ENCODE peak calls at places on chromosomes 6 and 20, in seven cellular contexts. N is H54, I is breast epithelium, A is ovary, G is right lobe of liver, D is A549, W is Peyer's patch. C is an unnamed sample.

GRCh38 chr20:50572922-50573777 is 63.0 kb downstream of the PTPN1 start:
- DNase-seq in D (no peak), G (peak), A (peak), I (no peak), W (peak), N (no peak), C (no peak)

GRCh38 chr20:45782890-45783289 is 8.8 kb downstream of the WFDC3 start:
- DNase-seq in I (no peak), G (no peak), N (no peak), W (no peak), A (no peak), D (no peak), C (no peak)

GRCh38 chr6:118485601-118486550 is 62.2 kb upstream of the PLN start:
- DNase-seq in I (no peak), W (no peak), D (no peak), N (no peak), A (no peak), G (no peak), C (no peak)

GRCh38 chr20:49787371-49788357 is 25.0 kb upstream of the SLC9A8 start:
- DNase-seq in A (no peak), G (no peak), N (no peak), W (no peak), I (no peak), D (no peak), C (no peak)

GRCh38 chr20:10578607-10579006 is 95.2 kb downstream of the JAG1 start:
- DNase-seq in G (no peak), I (no peak), A (no peak), N (no peak), W (no peak), D (no peak), C (no peak)

GRCh38 chr20:34974246-34974645 is 18.6 kb downstream of the MYH7B start:
- DNase-seq in W (no peak), N (no peak), I (no peak), G (no peak), D (no peak), A (no peak), C (no peak)

GRCh38 chr6:157249756-157250155 is 73.6 kb downstream of the TMEM242 start:
- DNase-seq in A (no peak), N (no peak), G (no peak), I (no peak), W (no peak), D (no peak), C (no peak)

GRCh38 chr6:20180935-20181334 is 31.3 kb downstream of the MBOAT1 start:
- DNase-seq in D (no peak), I (no peak), W (no peak), A (no peak), G (no peak), N (no peak), C (no peak)

GRCh38 chr20:12156252-12156651 is 238.6 kb downstream of the BTBD3 start:
- DNase-seq in D (no peak), I (no peak), A (no peak), W (no peak), G (no peak), N (no peak), C (no peak)

GRCh38 chr6:144265390-144265789 is 19.7 kb upstream of the UTRN start:
- DNase-seq in A (no peak), G (no peak), I (no peak), W (no peak), D (peak), N (peak), C (no peak)
- TF ChIP-seq POLR2A in A (no peak), G (no peak), I (no peak), W (no peak), D (no peak), N (no peak), C (no peak)

GRCh38 chr20:24761220-24762065 is 187.6 kb upstream of the CST7 start:
- DNase-seq in D (no peak), A (no peak), I (no peak), W (no peak), G (no peak), N (no peak), C (peak)
- TF ChIP-seq POLR2A in D (no peak), A (no peak), I (no peak), W (no peak), G (no peak), N (no peak), C (no peak)

GRCh38 chr6:152603911-152604310 is 33.3 kb downstream of the SYNE1 start:
- DNase-seq in A (no peak), N (no peak), D (no peak), W (no peak), I (no peak), G (no peak), C (no peak)
- TF ChIP-seq POLR2A in A (no peak), N (no peak), D (no peak), W (no peak), I (no peak), G (no peak), C (no peak)

GRCh38 chr20:21064924-21065323 is 41.2 kb downstream of the LINC00237 start:
- DNase-seq in A (no peak), N (no peak), W (no peak), D (no peak), G (no peak), I (no peak), C (no peak)

GRCh38 chr20:21067255-21067654 is 38.9 kb downstream of the LINC00237 start:
- DNase-seq in W (no peak), A (no peak), G (no peak), I (no peak), D (no peak), N (no peak), C (no peak)

GRCh38 chr20:21063276-21063675 is 42.9 kb downstream of the LINC00237 start:
- DNase-seq in W (no peak), D (no peak), A (no peak), G (no peak), I (no peak), N (no peak), C (no peak)
- TF ChIP-seq POLR2A in W (no peak), D (no peak), A (no peak), G (no peak), I (no peak), N (no peak), C (no peak)

GRCh38 chr20:62723351-62723750 is 14.7 kb downstream of the NTSR1 start:
- DNase-seq in N (peak), I (no peak), A (no peak), W (no peak), G (peak), D (no peak), C (no peak)

GRCh38 chr20:62723768-62724420 is 15.3 kb downstream of the NTSR1 start:
- DNase-seq in A (no peak), N (no peak), G (peak), W (no peak), D (no peak), I (no peak), C (no peak)

GRCh38 chr20:62721511-62722197 is 13.0 kb downstream of the NTSR1 start:
- DNase-seq in I (no peak), W (no peak), G (no peak), A (no peak), D (no peak), N (no peak), C (no peak)

GRCh38 chr20:62724692-62725595 is 16.3 kb downstream of the NTSR1 start:
- DNase-seq in W (no peak), N (no peak), A (peak), D (no peak), I (no peak), G (peak), C (no peak)

GRCh38 chr20:62722627-62723026 is 14.0 kb downstream of the NTSR1 start:
- DNase-seq in A (no peak), N (no peak), W (no peak), D (no peak), G (no peak), I (no peak), C (no peak)
- TF ChIP-seq POLR2A in A (no peak), N (no peak), W (no peak), D (no peak), G (no peak), I (no peak), C (no peak)

GRCh38 chr6:25481267-25481666 is 170.7 kb upstream of the SCGN start:
- DNase-seq in D (no peak), I (no peak), A (no peak), G (no peak), W (no peak), N (no peak), C (no peak)

GRCh38 chr6:25478973-25479372 is 173.0 kb upstream of the SCGN start:
- DNase-seq in W (no peak), D (no peak), I (no peak), A (no peak), N (no peak), G (no peak), C (no peak)

GRCh38 chr6:25476126-25476525 is 175.9 kb upstream of the SCGN start:
- DNase-seq in D (no peak), A (no peak), I (no peak), W (no peak), N (no peak), G (no peak), C (no peak)

GRCh38 chr6:25473447-25473846 is 178.6 kb upstream of the SCGN start:
- DNase-seq in I (no peak), G (no peak), W (no peak), N (no peak), D (no peak), A (no peak), C (no peak)

DNA sequence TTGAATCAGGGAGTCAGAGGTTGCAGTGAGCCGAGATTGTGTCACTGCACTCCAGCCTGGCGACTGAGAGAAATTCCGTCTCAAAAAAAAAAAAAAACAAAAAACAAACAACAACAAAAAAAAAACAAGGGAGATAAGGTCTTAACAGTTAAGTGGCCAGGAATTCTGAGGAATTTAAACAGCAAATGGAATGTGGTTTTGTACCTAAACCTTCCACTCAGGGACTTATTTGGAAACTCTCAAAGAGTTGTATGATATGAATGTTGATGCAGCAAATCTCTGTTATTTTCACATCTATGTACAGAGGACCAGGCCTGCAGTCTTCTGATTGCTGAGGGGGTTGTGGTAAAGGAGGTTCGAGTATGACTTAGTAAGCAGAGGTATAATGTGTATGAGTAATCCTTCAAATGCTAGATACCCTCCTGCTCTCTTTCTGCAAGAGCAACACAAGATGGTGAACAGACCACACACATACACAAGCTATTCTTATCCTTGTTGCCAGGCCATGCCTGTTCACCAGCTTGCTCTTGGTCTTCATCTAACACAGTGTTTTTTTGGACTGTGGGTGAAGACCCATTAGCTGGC is 174.9 kb upstream of the SCGN start:
- DNase-seq in N (no peak), W (no peak), A (no peak), I (no peak), G (no peak), D (no peak), C (no peak)
- TF ChIP-seq POLR2A in N (no peak), W (no peak), A (no peak), I (no peak), G (no peak), D (no peak), C (no peak)

GRCh38 chr6:35024601-35025054 is 116.5 kb downstream of the TCP11 start:
- DNase-seq in N (peak), I (no peak), A (no peak), D (peak), G (no peak), W (no peak), C (no peak)
- TF ChIP-seq POLR2A in N (no peak), I (no peak), A (no peak), D (no peak), G (no peak), W (no peak), C (no peak)

DNA sequence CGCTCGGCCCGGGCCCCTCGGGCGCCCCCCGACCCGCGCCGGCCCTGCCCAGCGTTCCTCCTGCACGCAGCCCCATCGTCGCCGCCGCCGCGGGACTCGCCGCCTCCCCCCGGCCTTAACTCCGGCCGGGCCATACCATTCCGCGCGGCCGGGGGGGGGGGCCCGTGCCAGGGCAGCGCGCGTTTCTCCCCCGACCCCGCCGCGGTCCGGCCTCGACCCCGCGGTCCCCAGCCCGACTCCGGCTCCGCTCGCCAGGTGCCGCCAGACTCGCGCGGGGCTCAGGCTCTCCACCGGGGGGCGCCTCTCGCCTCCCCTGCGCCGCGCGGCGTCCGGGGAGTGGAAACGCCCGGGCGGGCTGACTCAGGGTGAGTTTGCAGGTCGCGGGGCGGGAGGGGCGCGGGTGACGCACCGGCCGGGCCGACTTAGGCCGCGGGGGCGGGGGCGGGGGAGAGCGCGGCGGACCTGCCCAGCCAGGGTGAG is at the start of gene SRXN1:
- DNase-seq in I (peak), D (peak), N (peak), W (peak), A (peak), G (peak), C (peak)
- TF ChIP-seq POLR2A in I (no peak), D (peak), N (peak), W (no peak), A (peak), G (peak), C (no peak)

C was measured in lower leg skin.